ENCODE peak calls at places on chromosomes 13 and 19, in nine cellular contexts. W, N, Z, K, Q, Y, B, J and L are unnamed samples.

GRCh38 chr13:90908792-90909191 is 438.7 kb upstream of the MIR17HG start:
- DNase-seq in W (no peak), N (no peak), Z (no peak), K (no peak), Q (no peak), Y (no peak), B (no peak), J (no peak), L (no peak)

GRCh38 chr19:37172368-37173366 is at the start of gene ZNF585A:
- DNase-seq in W (peak), N (peak), Z (peak), K (peak), Q (peak), Y (peak), B (peak), J (peak), L (peak)

GRCh38 chr19:16566161-16566560 is 6.1 kb downstream of the SLC35E1 start:
- DNase-seq in W (no peak), N (peak), Z (peak), K (no peak), Q (no peak), Y (peak), B (no peak), J (no peak), L (peak)

GRCh38 chr19:44611812-44612295 is 1.5 kb upstream of the IGSF23 start:
- DNase-seq in W (no peak), N (no peak), Z (no peak), K (no peak), Q (no peak), Y (no peak), B (no peak), J (peak), L (no peak)

GRCh38 chr13:40016953-40017660 is 361.6 kb downstream of the COG6 start:
- DNase-seq in W (no peak), N (no peak), Z (no peak), K (no peak), Q (no peak), Y (no peak), B (no peak), J (no peak), L (no peak)

GRCh38 chr13:30569901-30570576 is 47.7 kb upstream of the USPL1 start:
- DNase-seq in W (peak), N (no peak), Z (peak), K (no peak), Q (no peak), Y (no peak), B (peak), J (no peak), L (peak)

GRCh38 chr19:4386038-4386782 is 14.1 kb downstream of the SH3GL1 start:
- DNase-seq in W (no peak), N (no peak), Z (no peak), K (no peak), Q (no peak), Y (no peak), B (peak), J (no peak), L (no peak)

GRCh38 chr13:105878119-105878518 is 657.3 kb downstream of the EFNB2 start:
- DNase-seq in W (no peak), N (no peak), Z (no peak), K (no peak), Q (no peak), Y (no peak), B (no peak), J (no peak), L (no peak)

GRCh38 chr13:112994781-112995355 is 25.9 kb downstream of the MCF2L start:
- DNase-seq in W (no peak), N (no peak), Z (no peak), K (no peak), Q (no peak), Y (no peak), B (no peak), J (no peak), L (no peak)

GRCh38 chr13:90713436-90714133 is 633.9 kb upstream of the MIR17HG start:
- DNase-seq in W (no peak), N (no peak), Z (no peak), K (no peak), Q (no peak), Y (no peak), B (no peak), J (no peak), L (no peak)

GRCh38 chr13:46142692-46143238 is 37.9 kb upstream of the CPB2 start:
- DNase-seq in W (no peak), N (no peak), Z (no peak), K (no peak), Q (no peak), Y (no peak), B (no peak), J (peak), L (no peak)

GRCh38 chr19:45069056-45069455 is 7.2 kb downstream of the ZNF296 start:
- DNase-seq in W (peak), N (no peak), Z (no peak), K (no peak), Q (no peak), Y (no peak), B (no peak), J (no peak), L (no peak)

GRCh38 chr13:49690133-49690989 is 925 bp downstream of the EBPL start:
- DNase-seq in W (peak), N (no peak), Z (no peak), K (no peak), Q (no peak), Y (no peak), B (no peak), J (peak), L (no peak)

GRCh38 chr19:41408256-41408655 is 10.6 kb downstream of the BCKDHA start:
- DNase-seq in W (no peak), N (no peak), Z (no peak), K (no peak), Q (peak), Y (no peak), B (no peak), J (no peak), L (no peak)

GRCh38 chr13:28489536-28489935 is 5.4 kb downstream of the FLT1 start:
- DNase-seq in W (peak), N (no peak), Z (no peak), K (no peak), Q (no peak), Y (no peak), B (no peak), J (no peak), L (no peak)

GRCh38 chr13:78978381-78978998 is 319.5 kb upstream of the OBI1 start:
- DNase-seq in W (peak), N (no peak), Z (no peak), K (peak), Q (peak), Y (peak), B (no peak), J (peak), L (peak)

GRCh38 chr19:3129112-3129511 is 6.7 kb upstream of the GNA15 start:
- DNase-seq in W (peak), N (no peak), Z (no peak), K (no peak), Q (no peak), Y (no peak), B (no peak), J (peak), L (no peak)

GRCh38 chr19:47430041-47430802 is 10.9 kb upstream of the MEIS3 start:
- DNase-seq in W (peak), N (peak), Z (peak), K (no peak), Q (no peak), Y (no peak), B (no peak), J (peak), L (peak)

GRCh38 chr13:109900320-109900719 is 113.9 kb upstream of the IRS2 start:
- DNase-seq in W (no peak), N (no peak), Z (no peak), K (no peak), Q (no peak), Y (no peak), B (no peak), J (peak), L (no peak)

GRCh38 chr19:45498411-45499195 is at the start of gene PPM1N:
- DNase-seq in W (peak), N (peak), Z (peak), K (peak), Q (peak), Y (peak), B (no peak), J (peak), L (peak)

GRCh38 chr13:104837756-104838155 is 1697.7 kb downstream of the EFNB2 start:
- DNase-seq in W (no peak), N (no peak), Z (no peak), K (no peak), Q (no peak), Y (no peak), B (no peak), J (no peak), L (no peak)

GRCh38 chr19:43639507-43640423 is at the start of gene CADM4:
- DNase-seq in W (no peak), N (peak), Z (peak), K (peak), Q (peak), Y (peak), B (no peak), J (peak), L (peak)

GRCh38 chr19:47601180-47601904 is 7.6 kb upstream of the BICRA start:
- DNase-seq in W (no peak), N (no peak), Z (peak), K (no peak), Q (no peak), Y (no peak), B (no peak), J (no peak), L (peak)

GRCh38 chr19:15251010-15251748 is 18.9 kb upstream of the EPHX3 start:
- DNase-seq in W (peak), N (no peak), Z (no peak), K (no peak), Q (no peak), Y (no peak), B (no peak), J (no peak), L (no peak)

GRCh38 chr13:64369121-64369520 is 2861.0 kb downstream of the PCDH9 start:
- DNase-seq in W (peak), N (no peak), Z (no peak), K (no peak), Q (no peak), Y (no peak), B (no peak), J (no peak), L (no peak)

GRCh38 chr13:109700176-109700575 is 86.2 kb downstream of the IRS2 start:
- DNase-seq in W (peak), N (no peak), Z (no peak), K (no peak), Q (peak), Y (no peak), B (peak), J (peak), L (no peak)

GRCh38 chr19:50909240-50910070 is 1.7 kb downstream of the KLK4 start:
- DNase-seq in W (peak), N (peak), Z (peak), K (peak), Q (peak), Y (no peak), B (no peak), J (peak), L (peak)

GRCh38 chr13:51152713-51153112 is 41.6 kb upstream of the C13orf42 start:
- DNase-seq in W (no peak), N (no peak), Z (no peak), K (no peak), Q (no peak), Y (no peak), B (no peak), J (peak), L (peak)

GRCh38 chr13:43522788-43523187 is 264.0 kb downstream of the ENOX1 start:
- DNase-seq in W (peak), N (no peak), Z (no peak), K (no peak), Q (no peak), Y (no peak), B (no peak), J (no peak), L (no peak)

GRCh38 chr13:36673838-36674326 is at the start of gene SERTM1:
- DNase-seq in W (no peak), N (no peak), Z (no peak), K (no peak), Q (no peak), Y (no peak), B (no peak), J (peak), L (no peak)

GRCh38 chr19:45539460-45539859 is 32.2 kb downstream of the VASP start:
- DNase-seq in W (no peak), N (no peak), Z (no peak), K (no peak), Q (no peak), Y (no peak), B (no peak), J (no peak), L (no peak)

GRCh38 chr19:33393286-33394005 is 19.9 kb downstream of the CEBPG start:
- DNase-seq in W (no peak), N (peak), Z (no peak), K (no peak), Q (no peak), Y (no peak), B (no peak), J (peak), L (no peak)